ENCODE peak calls at places on chromosomes 1 and 21, in nine cellular contexts. K is kidney; P is CD4-positive, alpha-beta memory T cell; N is mucosa of descending colon; U is Panc1; C is endodermal cell; Z is SJSA1; F is A549; G is IMR-90. O is an unnamed sample. For H3K4me1, the result is how much of the 10 kb centered on the place peaks cover.

GRCh38 chr1:233718057-233718456 is 104.2 kb downstream of the KCNK1 start:
- DNase-seq in K (no peak), P (no peak), N (no peak), U (no peak), C (no peak), Z (no peak), F (no peak), G (no peak), O (no peak)

GRCh38 chr1:27418326-27418761 is 25.9 kb downstream of the GPR3 start:
- DNase-seq in K (peak), P (no peak), N (peak), U (no peak), C (no peak), Z (peak), F (peak), G (peak), O (peak)

GRCh38 chr1:9128161-9128519 is 762 bp downstream of the GPR157 start:
- DNase-seq in K (no peak), P (no peak), N (peak), U (no peak), C (no peak), Z (no peak), F (no peak), G (no peak), O (peak)

GRCh38 chr1:213568929-213569815 is 418.6 kb upstream of the PROX1 start:
- DNase-seq in K (no peak), P (no peak), N (no peak), U (no peak), C (no peak), Z (no peak), F (no peak), G (no peak), O (no peak)

GRCh38 chr1:14108356-14109275 is 408.6 kb downstream of the PRDM2 start:
- DNase-seq in K (no peak), P (no peak), N (no peak), U (no peak), C (no peak), Z (no peak), F (no peak), G (no peak), O (no peak)

GRCh38 chr1:59391216-59392179 is 94.6 kb downstream of the FGGY start:
- DNase-seq in K (no peak), P (no peak), N (no peak), U (no peak), C (no peak), Z (no peak), F (no peak), G (no peak), O (no peak)

GRCh38 chr1:16980473-16981268 is at the start of gene MFAP2:
- DNase-seq in K (no peak), P (no peak), N (no peak), U (no peak), C (peak), Z (no peak), F (no peak), G (no peak), O (no peak)

GRCh38 chr1:227766015-227766634 is 30.9 kb downstream of the SNAP47 start:
- DNase-seq in K (peak), P (peak), N (peak), U (no peak), C (no peak), Z (no peak), F (no peak), G (peak), O (peak)

GRCh38 chr1:7262611-7263010 is 477.4 kb downstream of the CAMTA1 start:
- DNase-seq in K (no peak), P (no peak), N (peak), U (no peak), C (no peak), Z (no peak), F (peak), G (no peak), O (no peak)

GRCh38 chr1:156114919-156115513 is 505 bp downstream of the LMNA start:
- DNase-seq in K (peak), P (peak), N (peak), U (no peak), C (peak), Z (no peak), F (no peak), G (no peak), O (no peak)

GRCh38 chr1:25817840-25818501 is 1.8 kb upstream of the MTFR1L start:
- DNase-seq in K (peak), P (no peak), N (no peak), U (no peak), C (peak), Z (no peak), F (no peak), G (no peak), O (no peak)

GRCh38 chr1:26373281-26373680 is 731 bp upstream of the ZNF683 start:
- DNase-seq in K (peak), P (peak), N (no peak), U (no peak), C (no peak), Z (no peak), F (no peak), G (no peak), O (no peak)

GRCh38 chr1:147292635-147293251 is 50.3 kb downstream of the CHD1L start:
- DNase-seq in K (no peak), P (no peak), N (no peak), U (no peak), C (no peak), Z (peak), F (peak), G (peak), O (no peak)

GRCh38 chr1:30888391-30888790 is 20.2 kb downstream of the SDC3 start:
- DNase-seq in K (peak), P (no peak), N (no peak), U (no peak), C (no peak), Z (peak), F (no peak), G (peak), O (no peak)

GRCh38 chr1:84847253-84848247 is 45.5 kb downstream of the LPAR3 start:
- DNase-seq in K (peak), P (no peak), N (peak), U (peak), C (no peak), Z (peak), F (peak), G (peak), O (peak)

GRCh38 chr1:234647758-234648157 is 37.8 kb upstream of the IRF2BP2 start:
- DNase-seq in K (no peak), P (no peak), N (no peak), U (no peak), C (no peak), Z (no peak), F (no peak), G (no peak), O (no peak)

GRCh38 chr1:3002349-3003038 is 18.8 kb upstream of the ACTRT2 start:
- DNase-seq in K (peak), P (no peak), N (peak), U (no peak), C (no peak), Z (no peak), F (no peak), G (no peak), O (peak)

GRCh38 chr1:15935056-15935950 is 40.6 kb downstream of the ZBTB17 start:
- DNase-seq in K (no peak), P (no peak), N (no peak), U (no peak), C (no peak), Z (no peak), F (no peak), G (no peak), O (no peak)

GRCh38 chr21:43819511-43820405 is 30.4 kb downstream of the RRP1 start:
- DNase-seq in K (peak), P (no peak), N (no peak), U (no peak), C (no peak), Z (no peak), F (no peak), G (no peak), O (peak)

GRCh38 chr1:241235236-241235897 is 121.6 kb downstream of the RGS7 start:
- DNase-seq in K (no peak), P (no peak), N (no peak), U (no peak), C (no peak), Z (no peak), F (no peak), G (no peak), O (no peak)

GRCh38 chr1:182739545-182739944 is 50.0 kb upstream of the NPL start:
- DNase-seq in K (no peak), P (no peak), N (no peak), U (no peak), C (peak), Z (no peak), F (no peak), G (no peak), O (no peak)

GRCh38 chr1:79848316-79848715 is 841.8 kb upstream of the ADGRL4 start:
- DNase-seq in K (no peak), P (no peak), N (no peak), U (no peak), C (no peak), Z (no peak), F (no peak), G (peak), O (no peak)

GRCh38 chr21:43286196-43286595 is 117.4 kb downstream of the CRYAA start:
- DNase-seq in K (no peak), P (no peak), N (no peak), U (no peak), C (no peak), Z (no peak), F (no peak), G (no peak), O (no peak)

GRCh38 chr21:36076878-36077658 is 7.2 kb downstream of the CBR1 start:
- DNase-seq in K (no peak), P (no peak), N (no peak), U (no peak), C (no peak), Z (no peak), F (peak), G (no peak), O (no peak)

GRCh38 chr1:220692436-220693228 is 2.5 kb downstream of the C1orf115 start:
- DNase-seq in K (no peak), P (no peak), N (no peak), U (no peak), C (no peak), Z (no peak), F (no peak), G (no peak), O (no peak)

GRCh38 chr1:207398986-207399385 is 55.1 kb upstream of the CR2 start:
- DNase-seq in K (no peak), P (no peak), N (no peak), U (no peak), C (no peak), Z (no peak), F (no peak), G (no peak), O (no peak)

GRCh38 chr1:179883739-179884138 is 1.7 kb downstream of the TOR1AIP1 start:
- DNase-seq in K (no peak), P (peak), N (no peak), U (no peak), C (peak), Z (no peak), F (no peak), G (peak), O (no peak)

GRCh38 chr1:105793541-105794146 is 1262.8 kb upstream of the PRMT6 start:
- DNase-seq in K (no peak), P (no peak), N (no peak), U (peak), C (peak), Z (no peak), F (peak), G (no peak), O (no peak)

GRCh38 chr21:43289442-43289841 is 120.6 kb downstream of the CRYAA start:
- DNase-seq in K (peak), P (no peak), N (peak), U (no peak), C (no peak), Z (no peak), F (peak), G (no peak), O (no peak)

GRCh38 chr1:68174173-68175113 is 57.9 kb downstream of the WLS start:
- DNase-seq in K (peak), P (no peak), N (no peak), U (peak), C (no peak), Z (peak), F (peak), G (peak), O (peak)

GRCh38 chr1:12287869-12288268 is 58.0 kb downstream of the VPS13D start:
- DNase-seq in K (no peak), P (no peak), N (no peak), U (no peak), C (no peak), Z (no peak), F (no peak), G (no peak), O (no peak)

GRCh38 chr1:167516404-167517388 is 1.6 kb downstream of the CD247 start:
- DNase-seq in K (no peak), P (peak), N (no peak), U (no peak), C (peak), Z (no peak), F (no peak), G (no peak), O (no peak)

GRCh38 chr21:34693192-34693810 is 24.5 kb downstream of the CLIC6 start:
- DNase-seq in K (no peak), P (peak), N (no peak), U (peak), C (peak), Z (no peak), F (peak), G (peak), O (no peak)

GRCh38 chr1:26110731-26111529 is 694 bp upstream of the PDIK1L start:
- DNase-seq in K (peak), P (peak), N (peak), U (no peak), C (peak), Z (peak), F (peak), G (peak), O (peak)

GRCh38 chr1:155801149-155801548 is 55.9 kb downstream of the GON4L start:
- DNase-seq in K (no peak), P (no peak), N (no peak), U (no peak), C (no peak), Z (no peak), F (no peak), G (peak), O (no peak)

GRCh38 chr1:169484683-169485426 is 889 bp downstream of the SLC19A2 start:
- DNase-seq in K (peak), P (peak), N (peak), U (no peak), C (no peak), Z (no peak), F (peak), G (peak), O (peak)

GRCh38 chr1:184557423-184558347 is 170.9 kb downstream of the C1orf21 start:
- DNase-seq in K (no peak), P (no peak), N (no peak), U (no peak), C (no peak), Z (no peak), F (no peak), G (no peak), O (no peak)
- H3K4me1 ChIP-seq in K (under half), P (under half), N (under half), U (under half), C (under half), Z (under half), F (under half), G (under half), O (under half)

GRCh38 chr1:89908993-89909436 is 85.9 kb upstream of the ZNF326 start:
- DNase-seq in K (no peak), P (no peak), N (no peak), U (no peak), C (no peak), Z (no peak), F (peak), G (peak), O (no peak)
- H3K4me1 ChIP-seq in K (under half), P (under half), N (under half), U (under half), C (under half), Z (half or more), F (half or more), G (under half), O (under half)

GRCh38 chr1:109984190-109984455 is 442 bp upstream of the AHCYL1 start:
- DNase-seq in K (no peak), P (no peak), N (no peak), U (no peak), C (no peak), Z (no peak), F (peak), G (peak), O (no peak)
- H3K4me1 ChIP-seq in K (under half), P (under half), N (under half), U (half or more), C (under half), Z (under half), F (half or more), G (under half), O (half or more)

GRCh38 chr1:1972976-1973715 is 30.4 kb downstream of the CFAP74 start:
- DNase-seq in K (no peak), P (no peak), N (no peak), U (no peak), C (no peak), Z (no peak), F (no peak), G (no peak), O (no peak)

GRCh38 chr1:1969953-1970716 is 33.5 kb downstream of the CFAP74 start:
- DNase-seq in K (peak), P (no peak), N (no peak), U (no peak), C (no peak), Z (no peak), F (no peak), G (no peak), O (no peak)

GRCh38 chr1:1971017-1971416 is 32.6 kb downstream of the CFAP74 start:
- DNase-seq in K (no peak), P (no peak), N (no peak), U (no peak), C (no peak), Z (no peak), F (no peak), G (no peak), O (no peak)

GRCh38 chr1:1969505-1969900 is 34.1 kb downstream of the CFAP74 start:
- DNase-seq in K (no peak), P (no peak), N (no peak), U (no peak), C (no peak), Z (no peak), F (no peak), G (no peak), O (no peak)

GRCh38 chr1:1971688-1972087 is 31.9 kb downstream of the CFAP74 start:
- DNase-seq in K (peak), P (no peak), N (no peak), U (no peak), C (no peak), Z (no peak), F (no peak), G (no peak), O (no peak)
- H3K4me1 ChIP-seq in K (under half), P (under half), N (under half), U (under half), C (under half), Z (under half), F (under half), G (under half), O (under half)

GRCh38 chr1:201508809-201509208 is 1.9 kb upstream of the CSRP1 start:
- DNase-seq in K (no peak), P (no peak), N (no peak), U (no peak), C (no peak), Z (no peak), F (no peak), G (peak), O (no peak)
- H3K4me1 ChIP-seq in K (under half), P (under half), N (under half), U (under half), C (under half), Z (half or more), F (half or more), G (under half), O (half or more)

GRCh38 chr1:117663156-117663902 is 57.5 kb downstream of the TENT5C start:
- DNase-seq in K (no peak), P (no peak), N (no peak), U (no peak), C (no peak), Z (no peak), F (no peak), G (no peak), O (no peak)

GRCh38 chr1:117664314-117664713 is 58.5 kb downstream of the TENT5C start:
- DNase-seq in K (no peak), P (peak), N (no peak), U (no peak), C (no peak), Z (no peak), F (no peak), G (no peak), O (no peak)

GRCh38 chr1:117661027-117661426 is 55.2 kb downstream of the TENT5C start:
- DNase-seq in K (no peak), P (peak), N (no peak), U (no peak), C (no peak), Z (no peak), F (no peak), G (no peak), O (no peak)

GRCh38 chr1:117660266-117660973 is 54.6 kb downstream of the TENT5C start:
- DNase-seq in K (no peak), P (no peak), N (no peak), U (no peak), C (no peak), Z (no peak), F (no peak), G (no peak), O (no peak)

GRCh38 chr1:117662667-117663066 is 56.8 kb downstream of the TENT5C start:
- DNase-seq in K (no peak), P (no peak), N (no peak), U (no peak), C (no peak), Z (peak), F (no peak), G (no peak), O (no peak)
- H3K4me1 ChIP-seq in K (under half), P (half or more), N (under half), U (under half), C (under half), Z (under half), F (under half), G (under half), O (under half)

GRCh38 chr1:4025752-4026151 is 125.7 kb upstream of the C1orf174 start:
- DNase-seq in K (no peak), P (no peak), N (no peak), U (no peak), C (no peak), Z (no peak), F (no peak), G (no peak), O (no peak)

GRCh38 chr1:4027492-4028138 is 127.5 kb upstream of the C1orf174 start:
- DNase-seq in K (no peak), P (no peak), N (no peak), U (no peak), C (peak), Z (no peak), F (no peak), G (no peak), O (no peak)

GRCh38 chr1:4029376-4029775 is 129.3 kb upstream of the C1orf174 start:
- DNase-seq in K (no peak), P (no peak), N (no peak), U (no peak), C (no peak), Z (no peak), F (no peak), G (no peak), O (no peak)

GRCh38 chr1:4027008-4027407 is 126.9 kb upstream of the C1orf174 start:
- DNase-seq in K (no peak), P (no peak), N (no peak), U (no peak), C (no peak), Z (no peak), F (no peak), G (no peak), O (no peak)

GRCh38 chr1:4028139-4028501 is 128.0 kb upstream of the C1orf174 start:
- DNase-seq in K (no peak), P (no peak), N (no peak), U (no peak), C (no peak), Z (no peak), F (no peak), G (no peak), O (no peak)
- H3K4me1 ChIP-seq in K (under half), P (under half), N (under half), U (under half), C (under half), Z (under half), F (under half), G (under half), O (under half)

DNA sequence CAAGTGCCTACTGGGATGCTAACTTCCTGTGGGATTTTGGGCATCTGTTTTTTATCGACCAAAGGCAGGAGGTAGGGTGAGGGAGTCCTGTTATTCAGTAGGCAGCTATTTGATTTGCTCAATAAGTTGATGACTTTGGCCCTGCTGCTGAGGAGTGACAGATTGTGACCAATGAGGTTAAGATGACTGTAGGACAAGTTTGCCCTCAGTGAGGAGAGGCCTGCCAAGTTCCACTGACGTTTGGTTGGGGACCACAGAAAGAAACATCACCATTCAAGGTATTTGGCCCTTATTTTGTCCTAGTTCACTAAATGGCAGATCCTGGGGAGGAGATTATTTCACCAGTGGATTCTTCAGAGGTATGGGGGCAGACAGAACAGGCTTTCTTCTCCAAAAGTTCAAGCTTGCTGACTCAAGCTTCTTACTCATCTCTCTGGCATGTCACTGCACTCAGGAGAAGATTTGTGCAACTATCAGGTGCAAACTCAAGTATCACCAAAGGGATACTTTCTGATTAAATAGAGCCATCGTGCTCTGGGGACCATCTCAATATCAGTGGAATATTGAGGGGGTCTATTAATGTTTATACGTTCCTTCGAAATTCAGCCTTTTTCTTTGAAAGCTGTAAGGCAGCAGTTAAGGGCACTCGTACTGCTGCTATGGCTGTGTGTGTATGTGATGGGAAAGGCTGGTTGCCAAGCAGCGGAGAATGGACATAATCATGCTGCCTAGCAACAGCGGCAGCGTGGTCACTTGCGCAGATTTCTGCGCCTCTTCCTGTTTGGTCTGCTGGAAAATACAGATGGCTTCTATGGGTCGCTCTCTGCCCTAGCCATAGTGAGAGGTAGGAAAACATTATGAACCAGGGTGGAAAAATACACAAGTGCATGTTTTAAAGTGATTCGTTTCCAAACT is 78.7 kb downstream of the PBX1 start:
- DNase-seq in K (no peak), P (no peak), N (no peak), U (no peak), C (no peak), Z (no peak), F (peak), G (peak), O (no peak)
- H3K4me1 ChIP-seq in K (under half), P (under half), N (under half), U (under half), C (under half), Z (under half), F (half or more), G (under half), O (under half)

GRCh38 chr21:41873005-41873404 is 6.1 kb downstream of the PRDM15 start:
- DNase-seq in K (no peak), P (no peak), N (no peak), U (no peak), C (no peak), Z (no peak), F (no peak), G (no peak), O (no peak)
- H3K4me1 ChIP-seq in K (under half), P (under half), N (under half), U (under half), C (under half), Z (under half), F (under half), G (under half), O (under half)